ENCODE peak calls at places on chromosomes 6 and 20, in seven cellular contexts. D, K, Y, W, U, Z and H are unnamed samples.

GRCh38 chr6:109296305-109296915 is 85.9 kb downstream of the CD164 start:
- DNase-seq in D (no peak), K (no peak), Y (no peak), W (no peak), U (no peak), Z (no peak), H (no peak)

GRCh38 chr6:129192458-129192989 is 309.6 kb downstream of the LAMA2 start:
- DNase-seq in D (no peak), K (no peak), Y (no peak), W (no peak), U (no peak), Z (no peak), H (no peak)

GRCh38 chr6:129671442-129672344 is 38.3 kb downstream of the ARHGAP18 start:
- DNase-seq in D (no peak), K (no peak), Y (no peak), W (no peak), U (no peak), Z (no peak), H (no peak)

GRCh38 chr6:154218336-154218735 is 138.3 kb downstream of the IPCEF1 start:
- DNase-seq in D (no peak), K (no peak), Y (no peak), W (no peak), U (no peak), Z (no peak), H (no peak)

GRCh38 chr20:44701116-44701865 is 13.9 kb upstream of the CCN5 start:
- DNase-seq in D (no peak), K (no peak), Y (no peak), W (no peak), U (no peak), Z (peak), H (no peak)

GRCh38 chr20:4985658-4986057 is 15.7 kb downstream of the SLC23A2 start:
- DNase-seq in D (no peak), K (no peak), Y (no peak), W (no peak), U (no peak), Z (no peak), H (no peak)

GRCh38 chr6:109449064-109449788 is 6.3 kb downstream of the MICAL1 start:
- DNase-seq in D (no peak), K (no peak), Y (no peak), W (no peak), U (no peak), Z (no peak), H (no peak)

GRCh38 chr6:134735461-134735860 is 214.4 kb downstream of the ALDH8A1 start:
- DNase-seq in D (no peak), K (no peak), Y (no peak), W (no peak), U (no peak), Z (no peak), H (no peak)

GRCh38 chr6:125824946-125825786 is 34.4 kb downstream of the NCOA7 start:
- DNase-seq in D (no peak), K (no peak), Y (no peak), W (no peak), U (no peak), Z (no peak), H (no peak)

GRCh38 chr6:7974932-7975763 is 64.6 kb upstream of the TXNDC5 start:
- DNase-seq in D (peak), K (peak), Y (peak), W (peak), U (no peak), Z (peak), H (no peak)

GRCh38 chr6:110180228-110181008 is at the start of gene CDC40:
- DNase-seq in D (no peak), K (peak), Y (peak), W (peak), U (peak), Z (no peak), H (peak)

GRCh38 chr6:148943451-148943850 is 196.6 kb downstream of the UST start:
- DNase-seq in D (peak), K (no peak), Y (no peak), W (no peak), U (no peak), Z (peak), H (no peak)

GRCh38 chr6:51542466-51542865 is 544.9 kb downstream of the PKHD1 start:
- DNase-seq in D (no peak), K (no peak), Y (no peak), W (no peak), U (no peak), Z (no peak), H (no peak)

GRCh38 chr6:21971540-21971939 is 325.3 kb downstream of the PRL start:
- DNase-seq in D (no peak), K (no peak), Y (no peak), W (no peak), U (no peak), Z (no peak), H (no peak)

GRCh38 chr6:6469074-6469473 is 119.4 kb upstream of the LY86 start:
- DNase-seq in D (no peak), K (no peak), Y (no peak), W (no peak), U (no peak), Z (no peak), H (no peak)

GRCh38 chr20:61516398-61517208 is 264.5 kb downstream of the CDH4 start:
- DNase-seq in D (no peak), K (peak), Y (no peak), W (no peak), U (no peak), Z (no peak), H (no peak)

GRCh38 chr20:47989957-47990356 is 204.7 kb upstream of the SULF2 start:
- DNase-seq in D (no peak), K (no peak), Y (no peak), W (no peak), U (no peak), Z (no peak), H (no peak)

GRCh38 chr6:142729618-142730017 is 215.4 kb downstream of the HIVEP2 start:
- DNase-seq in D (no peak), K (no peak), Y (no peak), W (no peak), U (no peak), Z (no peak), H (no peak)

GRCh38 chr6:170043150-170043819 is 247.6 kb downstream of the DLL1 start:
- DNase-seq in D (no peak), K (no peak), Y (no peak), W (no peak), U (no peak), Z (no peak), H (no peak)

GRCh38 chr6:30167101-30167500 is 3.8 kb downstream of the TRIM15 start:
- DNase-seq in D (no peak), K (no peak), Y (no peak), W (no peak), U (no peak), Z (no peak), H (no peak)

GRCh38 chr20:7772376-7772775 is 167.9 kb downstream of the HAO1 start:
- DNase-seq in D (peak), K (peak), Y (no peak), W (no peak), U (no peak), Z (peak), H (no peak)

GRCh38 chr6:69696273-69696672 is 100.5 kb downstream of the LMBRD1 start:
- DNase-seq in D (peak), K (no peak), Y (no peak), W (no peak), U (no peak), Z (no peak), H (no peak)

GRCh38 chr6:43375693-43376092 is 6.2 kb upstream of the ZNF318 start:
- DNase-seq in D (no peak), K (no peak), Y (no peak), W (no peak), U (no peak), Z (no peak), H (no peak)

GRCh38 chr6:16694789-16695188 is 66.5 kb downstream of the ATXN1 start:
- DNase-seq in D (no peak), K (no peak), Y (no peak), W (no peak), U (no peak), Z (no peak), H (no peak)

GRCh38 chr6:170473226-170473789 is 79.8 kb downstream of the PSMB1 start:
- DNase-seq in D (no peak), K (no peak), Y (no peak), W (no peak), U (no peak), Z (no peak), H (no peak)

GRCh38 chr6:3906191-3907019 is 57.2 kb downstream of the FAM50B start:
- DNase-seq in D (no peak), K (peak), Y (no peak), W (no peak), U (no peak), Z (no peak), H (no peak)

GRCh38 chr6:34517966-34518365 is 38.2 kb downstream of the SPDEF start:
- DNase-seq in D (no peak), K (peak), Y (no peak), W (no peak), U (no peak), Z (no peak), H (no peak)

GRCh38 chr6:225121-225721 is 67.1 kb upstream of the DUSP22 start:
- DNase-seq in D (no peak), K (no peak), Y (no peak), W (no peak), U (no peak), Z (no peak), H (no peak)

GRCh38 chr20:40958598-40958997 is 70.0 kb upstream of the TOP1 start:
- DNase-seq in D (peak), K (no peak), Y (no peak), W (no peak), U (no peak), Z (no peak), H (peak)

DNA sequence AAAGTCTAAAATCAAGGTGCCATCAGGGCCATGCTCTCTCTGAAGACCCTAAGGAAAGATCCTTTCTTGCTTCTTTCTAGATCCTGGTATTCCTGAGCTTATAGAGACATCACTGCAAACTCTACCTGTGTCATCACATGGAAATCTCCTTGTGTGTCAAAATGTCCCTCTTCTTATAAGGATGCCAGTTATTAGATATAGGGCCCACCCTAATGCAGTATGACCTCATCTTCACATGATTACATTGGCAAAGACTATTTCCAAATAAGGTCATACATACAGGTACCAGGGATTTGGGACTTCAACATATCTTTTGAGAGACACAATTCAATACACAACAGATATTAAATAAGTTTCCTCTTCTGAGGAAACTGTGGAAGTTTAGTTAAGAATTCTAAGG is 123.9 kb downstream of the UNC5CL start:
- DNase-seq in D (no peak), K (no peak), Y (no peak), W (no peak), U (no peak), Z (no peak), H (no peak)
- TF ChIP-seq CTCF in D (no peak), K (no peak), Y (no peak), W (no peak), U (no peak), Z (no peak), H (no peak)

DNA sequence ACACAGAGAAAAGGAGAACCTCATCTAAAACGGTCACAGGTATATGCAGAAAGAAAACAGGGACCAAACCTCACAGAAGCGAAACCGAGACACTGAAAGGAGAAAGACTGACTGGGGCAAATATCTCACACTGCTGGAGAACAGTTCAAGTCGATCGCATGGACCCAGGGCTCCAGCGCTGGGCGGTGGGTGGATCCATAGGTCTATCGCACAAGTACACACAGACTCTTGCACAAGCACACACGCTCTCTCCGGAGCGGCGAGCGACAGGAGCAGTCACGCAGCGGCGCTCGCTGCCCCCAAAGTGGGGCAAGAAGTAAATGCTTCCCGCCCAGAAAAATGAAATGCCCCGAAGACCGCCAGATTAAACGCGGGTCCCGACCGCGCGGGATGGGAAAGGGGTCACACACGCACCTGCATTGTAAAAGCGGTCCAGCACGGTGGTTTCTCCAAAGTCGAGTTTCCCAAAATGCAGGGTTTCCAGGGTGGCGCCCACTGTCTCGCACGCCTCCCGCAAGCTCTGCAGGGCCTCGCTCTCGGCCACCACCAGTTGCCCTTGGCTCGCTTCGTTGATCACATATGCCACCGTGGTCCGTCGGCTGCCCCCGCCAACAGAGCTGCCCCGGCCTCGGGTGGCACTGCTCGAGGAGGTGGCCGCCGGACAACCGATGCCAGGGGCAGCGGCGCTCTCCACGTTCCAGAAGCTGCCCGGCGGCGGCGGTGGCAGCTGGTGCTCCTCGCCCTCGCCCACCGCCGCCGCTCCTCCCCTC is 796 bp downstream of the MAP3K5 start:
- DNase-seq in D (peak), K (peak), Y (peak), W (no peak), U (peak), Z (peak), H (no peak)
- TF ChIP-seq CTCF in D (no peak), K (no peak), Y (no peak), W (no peak), U (no peak), Z (no peak), H (no peak)

GRCh38 chr6:150717419-150717818 is 117.7 kb downstream of the PLEKHG1 start:
- DNase-seq in D (no peak), K (no peak), Y (no peak), W (no peak), U (no peak), Z (no peak), H (no peak)
- TF ChIP-seq CTCF in D (no peak), K (no peak), Y (no peak), W (no peak), U (no peak), Z (no peak), H (no peak)

DNA sequence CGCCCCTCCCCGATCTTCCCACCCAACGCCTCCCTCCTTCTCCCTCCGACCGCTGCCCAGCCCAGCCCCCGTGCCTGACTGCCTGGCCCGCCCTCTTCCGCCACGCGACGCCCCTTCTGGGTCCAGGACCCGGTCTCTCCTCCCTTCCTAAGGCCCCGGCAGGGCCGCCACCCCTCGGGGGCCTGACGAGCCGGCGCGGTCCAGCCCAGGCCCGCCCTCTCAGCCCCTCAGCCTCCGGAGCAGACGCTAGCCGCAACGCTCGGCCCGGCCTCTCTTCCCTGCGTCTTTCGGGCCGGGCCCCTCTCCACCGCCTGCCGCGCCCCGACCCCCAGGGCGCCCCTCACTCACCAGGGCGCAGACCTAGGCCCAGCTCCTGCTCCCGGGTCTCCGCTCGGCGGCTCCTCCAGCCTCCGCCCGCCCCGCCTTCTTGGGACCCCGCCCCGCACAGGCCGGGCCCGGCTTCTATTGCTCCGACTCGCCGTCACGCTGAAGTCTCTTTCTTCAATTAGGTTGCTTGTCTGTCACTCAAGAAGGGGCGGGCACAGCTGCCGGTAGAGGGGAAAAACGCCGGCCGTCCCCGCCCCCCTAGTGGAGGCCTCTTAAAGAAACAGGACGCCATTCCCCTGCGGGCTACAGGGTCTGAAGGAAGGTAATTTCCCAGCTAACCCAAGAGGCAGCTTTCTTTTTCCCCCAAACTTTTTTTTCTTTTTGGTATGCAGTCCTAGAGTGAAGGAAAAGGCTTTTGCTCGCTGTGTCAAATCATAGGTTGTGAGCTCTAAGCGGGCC is at the start of gene ELMO2:
- DNase-seq in D (peak), K (peak), Y (peak), W (peak), U (peak), Z (peak), H (peak)
- TF ChIP-seq CTCF in D (no peak), K (peak), Y (no peak), W (peak), U (peak), Z (no peak), H (peak)

GRCh38 chr20:63957004-63957689 is 931 bp upstream of the UCKL1 start:
- DNase-seq in D (peak), K (peak), Y (no peak), W (no peak), U (peak), Z (peak), H (no peak)
- TF ChIP-seq CTCF in D (peak), K (no peak), Y (no peak), W (no peak), U (no peak), Z (peak), H (no peak)

DNA sequence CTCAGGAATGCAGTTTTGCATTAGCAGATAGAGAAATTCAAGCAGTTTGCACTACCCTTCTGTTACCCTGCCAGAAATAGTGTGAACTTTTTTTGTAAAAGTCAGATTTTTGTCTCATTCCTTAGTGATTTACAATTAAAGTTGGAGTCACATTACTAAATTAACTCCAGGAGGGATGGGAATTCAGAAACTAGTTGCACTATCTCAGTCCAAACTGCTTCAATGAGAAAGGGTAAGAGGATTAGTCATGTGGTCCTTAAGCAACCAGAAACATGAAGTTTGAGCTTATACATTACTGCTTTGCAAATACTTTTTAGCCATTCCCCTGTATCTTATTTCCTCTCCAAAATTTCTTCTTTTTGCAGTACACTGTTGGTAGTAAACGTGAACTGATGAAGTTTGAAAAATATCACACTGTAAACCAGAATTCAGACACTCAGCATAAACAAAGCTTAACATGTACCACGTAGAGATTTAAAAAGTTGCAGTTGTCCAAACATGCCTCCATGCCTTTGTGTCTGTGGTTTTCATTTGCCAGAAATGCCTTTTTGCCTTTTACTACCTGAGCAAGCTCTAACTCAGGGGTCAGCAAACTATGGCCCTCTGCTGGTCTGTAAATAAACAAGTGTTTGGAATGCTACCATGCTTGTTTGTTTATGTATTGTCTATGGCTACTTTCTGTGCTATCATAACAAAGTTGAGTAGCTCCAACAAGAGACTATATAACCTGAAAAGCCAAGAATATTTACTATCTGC is 49.7 kb downstream of the TP53INP2 start:
- DNase-seq in D (no peak), K (no peak), Y (no peak), W (no peak), U (no peak), Z (no peak), H (no peak)
- TF ChIP-seq CTCF in D (no peak), K (peak), Y (no peak), W (no peak), U (peak), Z (no peak), H (no peak)